ENCODE peak calls at places on chromosomes 11 and 22, in seven cellular contexts. One of them, this sample, is unnamed.

GRCh38 chr11:134524876-134525845 is 113.1 kb upstream of the B3GAT1 start:
- DNase-seq in fibroblast of the aortic adventitia: no peak
- DNase-seq in endothelial cell: no peak
- DNase-seq in HFF-Myc: no peak
- DNase-seq in Jurkat, Clone E6-1: no peak
- DNase-seq in ovary: no peak
- DNase-seq in lower leg skin: no peak
- DNase-seq in this sample: no peak

GRCh38 chr11:76781046-76781801 is 1.9 kb upstream of the TSKU start:
- DNase-seq in fibroblast of the aortic adventitia: no peak
- DNase-seq in endothelial cell: no peak
- DNase-seq in HFF-Myc: peak
- DNase-seq in Jurkat, Clone E6-1: no peak
- DNase-seq in ovary: no peak
- DNase-seq in lower leg skin: no peak
- DNase-seq in this sample: no peak

GRCh38 chr11:72238492-72239295 is 5.3 kb downstream of the PHOX2A start:
- DNase-seq in fibroblast of the aortic adventitia: no peak
- DNase-seq in endothelial cell: no peak
- DNase-seq in HFF-Myc: no peak
- DNase-seq in Jurkat, Clone E6-1: no peak
- DNase-seq in ovary: no peak
- DNase-seq in lower leg skin: no peak
- DNase-seq in this sample: no peak

GRCh38 chr11:2655834-2656622 is 43.8 kb downstream of the KCNQ1OT1 start:
- DNase-seq in fibroblast of the aortic adventitia: peak
- DNase-seq in endothelial cell: no peak
- DNase-seq in HFF-Myc: peak
- DNase-seq in Jurkat, Clone E6-1: no peak
- DNase-seq in ovary: peak
- DNase-seq in lower leg skin: no peak
- DNase-seq in this sample: no peak

GRCh38 chr11:94201004-94201465 is 72.4 kb downstream of the PANX1 start:
- DNase-seq in fibroblast of the aortic adventitia: peak
- DNase-seq in endothelial cell: no peak
- DNase-seq in HFF-Myc: peak
- DNase-seq in Jurkat, Clone E6-1: no peak
- DNase-seq in ovary: no peak
- DNase-seq in lower leg skin: no peak
- DNase-seq in this sample: no peak

GRCh38 chr11:86978247-86978646 is 23.1 kb upstream of the FZD4 start:
- DNase-seq in fibroblast of the aortic adventitia: no peak
- DNase-seq in endothelial cell: no peak
- DNase-seq in HFF-Myc: no peak
- DNase-seq in Jurkat, Clone E6-1: no peak
- DNase-seq in ovary: no peak
- DNase-seq in lower leg skin: no peak
- DNase-seq in this sample: no peak

GRCh38 chr22:44147821-44148574 is 32.7 kb upstream of the PARVG start:
- DNase-seq in fibroblast of the aortic adventitia: no peak
- DNase-seq in endothelial cell: no peak
- DNase-seq in HFF-Myc: no peak
- DNase-seq in Jurkat, Clone E6-1: no peak
- DNase-seq in ovary: no peak
- DNase-seq in lower leg skin: no peak
- DNase-seq in this sample: no peak

GRCh38 chr11:17013548-17014320 is 480 bp downstream of the PLEKHA7 start:
- DNase-seq in fibroblast of the aortic adventitia: no peak
- DNase-seq in endothelial cell: peak
- DNase-seq in HFF-Myc: no peak
- DNase-seq in Jurkat, Clone E6-1: no peak
- DNase-seq in ovary: peak
- DNase-seq in lower leg skin: no peak
- DNase-seq in this sample: peak

GRCh38 chr22:50470491-50470890 is 4.3 kb downstream of the SBF1 start:
- DNase-seq in fibroblast of the aortic adventitia: no peak
- DNase-seq in endothelial cell: no peak
- DNase-seq in HFF-Myc: no peak
- DNase-seq in Jurkat, Clone E6-1: peak
- DNase-seq in ovary: no peak
- DNase-seq in lower leg skin: no peak
- DNase-seq in this sample: no peak

GRCh38 chr11:34299284-34299961 is 58.4 kb downstream of the ABTB2 start:
- DNase-seq in fibroblast of the aortic adventitia: no peak
- DNase-seq in endothelial cell: no peak
- DNase-seq in HFF-Myc: no peak
- DNase-seq in Jurkat, Clone E6-1: no peak
- DNase-seq in ovary: no peak
- DNase-seq in lower leg skin: no peak
- DNase-seq in this sample: no peak

GRCh38 chr11:99098751-99099150 is 78.0 kb downstream of the CNTN5 start:
- DNase-seq in fibroblast of the aortic adventitia: no peak
- DNase-seq in endothelial cell: no peak
- DNase-seq in HFF-Myc: no peak
- DNase-seq in Jurkat, Clone E6-1: no peak
- DNase-seq in ovary: no peak
- DNase-seq in lower leg skin: no peak
- DNase-seq in this sample: no peak

GRCh38 chr11:94792453-94792852 is 24.3 kb downstream of the AMOTL1 start:
- DNase-seq in fibroblast of the aortic adventitia: no peak
- DNase-seq in endothelial cell: no peak
- DNase-seq in HFF-Myc: no peak
- DNase-seq in Jurkat, Clone E6-1: no peak
- DNase-seq in ovary: no peak
- DNase-seq in lower leg skin: no peak
- DNase-seq in this sample: no peak

This sample was measured in effector memory CD4-positive, alpha-beta T cell.